ENCODE peak calls at places on chromosomes 16 and 17, in seven cellular contexts. M, R, C, S, V, I and Z are unnamed samples.

GRCh38 chr17:77212081-77212832 is 71.5 kb downstream of the SEC14L1 start:
- DNase-seq in S (no peak), M (no peak), R (no peak), C (no peak), I (no peak), V (peak; percentile 77), Z (no peak)

GRCh38 chr17:12316021-12316420 is 295.3 kb downstream of the MAP2K4 start:
- DNase-seq in M (no peak), S (no peak), I (no peak), C (no peak), V (no peak), R (no peak), Z (no peak)

GRCh38 chr16:4175849-4176248 is 59.6 kb upstream of the ADCY9 start:
- DNase-seq in C (no peak), V (no peak), S (no peak), R (no peak), M (no peak), I (no peak), Z (no peak)

GRCh38 chr17:12883472-12883871 is 94.2 kb downstream of the ARHGAP44 start:
- DNase-seq in R (no peak), S (no peak), C (no peak), I (no peak), V (no peak), M (no peak), Z (no peak)

GRCh38 chr16:48497129-48497528 is 111.9 kb upstream of the SIAH1 start:
- DNase-seq in I (no peak), V (no peak), M (no peak), R (no peak), S (no peak), C (no peak), Z (no peak)

GRCh38 chr17:58615768-58616659 is 75.8 kb downstream of the TEX14 start:
- DNase-seq in V (peak; percentile 71), M (no peak), S (no peak), R (no peak), I (no peak), C (no peak), Z (no peak)

GRCh38 chr17:50028207-50029120 is 27.4 kb upstream of the ITGA3 start:
- DNase-seq in M (no peak), R (peak; percentile 46), C (no peak), S (no peak), V (no peak), I (no peak), Z (peak; percentile 58)

GRCh38 chr16:4142268-4142667 is 26.0 kb upstream of the ADCY9 start:
- DNase-seq in S (no peak), R (no peak), M (no peak), C (no peak), V (peak; percentile 42), I (no peak), Z (no peak)

GRCh38 chr17:76640550-76641380 is 2.8 kb downstream of the ST6GALNAC1 start:
- DNase-seq in I (no peak), V (no peak), R (no peak), S (no peak), C (peak; percentile 56), M (no peak), Z (no peak)

GRCh38 chr17:16971458-16972338 is at the start of gene TNFRSF13B:
- DNase-seq in I (no peak), S (no peak), M (no peak), R (no peak), V (no peak), C (no peak), Z (no peak)

GRCh38 chr17:29158096-29158495 is 22.1 kb downstream of the MYO18A start:
- DNase-seq in I (no peak), S (no peak), M (no peak), V (no peak), R (no peak), C (no peak), Z (no peak)

GRCh38 chr16:20484726-20485125 is 33.4 kb downstream of the ACSM2A start:
- DNase-seq in C (peak; percentile 4), M (no peak), I (peak; percentile 16), R (no peak), S (no peak), V (no peak), Z (no peak)

GRCh38 chr16:27959914-27960313 is 103.6 kb downstream of the GSG1L start:
- DNase-seq in R (no peak), I (no peak), C (peak; percentile 34), S (no peak), V (no peak), M (no peak), Z (no peak)

GRCh38 chr17:69710926-69711325 is 296.4 kb downstream of the MAP2K6 start:
- DNase-seq in I (no peak), R (no peak), V (no peak), M (no peak), C (no peak), S (no peak), Z (no peak)

GRCh38 chr16:56749806-56750491 is 20.0 kb downstream of the NUP93 start:
- DNase-seq in C (no peak), M (no peak), V (no peak), S (no peak), R (no peak), I (no peak), Z (no peak)

GRCh38 chr17:76076100-76076764 is 1.7 kb downstream of the GALR2 start:
- DNase-seq in M (no peak), C (no peak), V (no peak), S (no peak), I (no peak), R (peak; percentile 64), Z (no peak)

DNA sequence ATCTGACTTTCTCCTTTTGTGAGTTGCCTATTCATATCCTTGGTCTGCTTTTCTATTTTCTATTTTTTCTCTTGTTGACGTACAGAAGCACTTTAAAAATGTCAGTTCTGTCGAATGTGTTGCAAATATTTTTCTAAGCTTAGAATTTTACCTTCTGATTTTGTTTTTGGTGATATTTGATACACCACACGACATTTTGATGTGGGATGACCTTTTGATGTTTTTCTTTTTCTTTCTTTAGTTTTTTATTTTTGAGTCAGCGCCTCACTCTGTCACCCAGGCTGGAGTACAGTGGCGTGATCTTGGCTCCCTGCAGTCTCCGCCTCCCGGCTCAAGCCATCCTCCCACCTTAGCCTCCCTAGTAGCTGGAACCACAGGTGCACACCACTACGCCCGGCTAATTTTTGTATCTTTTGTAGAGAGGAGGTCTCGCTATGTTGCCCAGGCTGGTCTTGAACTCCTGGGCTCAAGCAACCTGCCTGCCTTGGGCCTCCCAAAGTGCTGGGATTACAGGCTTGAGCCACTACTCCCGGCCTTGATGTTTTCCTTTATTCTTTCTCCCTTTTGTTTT is 39.6 kb downstream of the WSB1 start:
- DNase-seq in S (no peak), C (no peak), R (no peak), I (no peak), V (no peak), M (no peak), Z (no peak)
- TF ChIP-seq JUND in S (no peak), C (no peak), R (no peak), I (no peak), V (no peak), M (no peak), Z (no peak)

DNA sequence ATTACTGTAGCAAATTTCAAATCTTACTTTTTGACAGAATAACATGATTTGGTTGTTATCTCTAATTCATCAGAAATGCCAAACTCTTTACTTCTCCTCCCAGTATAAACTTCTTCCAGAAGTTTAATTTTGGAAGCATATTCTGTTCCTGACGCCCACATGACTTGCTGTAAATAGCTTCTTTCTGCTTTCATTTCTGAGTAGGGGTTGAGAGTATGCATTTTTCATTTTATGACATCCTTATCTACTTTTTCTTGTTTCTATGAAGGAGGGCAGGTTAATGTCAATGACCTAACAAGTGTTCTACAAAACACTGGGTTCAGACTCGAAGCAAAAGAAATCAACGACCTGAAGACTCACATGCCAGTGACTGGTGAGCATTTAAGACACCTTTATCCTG is 36.6 kb upstream of the EFCAB3 start:
- DNase-seq in M (no peak), S (no peak), R (no peak), V (no peak), C (no peak), I (no peak), Z (no peak)
- TF ChIP-seq JUND in M (no peak), S (no peak), R (no peak), V (no peak), C (no peak), I (no peak), Z (no peak)

GRCh38 chr17:80931421-80932265 is 60.0 kb upstream of the CHMP6 start:
- DNase-seq in S (peak; percentile 34), V (no peak), R (no peak), I (no peak), C (no peak), M (peak; percentile 12), Z (no peak)
- TF ChIP-seq JUND in S (no peak), V (no peak), R (no peak), I (no peak), C (no peak), M (no peak), Z (no peak)

GRCh38 chr16:84195201-84196093 is 4.5 kb downstream of the ADAD2 start:
- DNase-seq in S (no peak), M (no peak), R (no peak), C (no peak), V (no peak), I (no peak), Z (no peak)

GRCh38 chr16:84196101-84196500 is 5.1 kb downstream of the ADAD2 start:
- DNase-seq in M (no peak), I (no peak), V (no peak), S (no peak), C (no peak), R (no peak), Z (no peak)

GRCh38 chr16:84194018-84194417 is 3.1 kb downstream of the ADAD2 start:
- DNase-seq in S (no peak), M (no peak), I (no peak), R (no peak), C (no peak), V (no peak), Z (no peak)

GRCh38 chr16:84193480-84193879 is 2.5 kb downstream of the ADAD2 start:
- DNase-seq in V (no peak), M (no peak), S (no peak), I (no peak), C (no peak), R (no peak), Z (no peak)

GRCh38 chr16:84194470-84195200 is 3.7 kb downstream of the ADAD2 start:
- DNase-seq in C (no peak), V (no peak), I (no peak), S (no peak), R (no peak), M (no peak), Z (no peak)
- TF ChIP-seq JUND in C (no peak), V (no peak), I (no peak), S (no peak), R (no peak), M (no peak), Z (no peak)

GRCh38 chr17:64094412-64094811 is 35.5 kb downstream of the ERN1 start:
- DNase-seq in I (no peak), V (no peak), C (no peak), R (no peak), S (no peak), M (no peak), Z (no peak)

GRCh38 chr17:64096037-64096436 is 33.9 kb downstream of the ERN1 start:
- DNase-seq in C (no peak), I (no peak), R (no peak), M (no peak), S (no peak), V (no peak), Z (no peak)

GRCh38 chr17:64099543-64099942 is 30.4 kb downstream of the ERN1 start:
- DNase-seq in M (no peak), S (no peak), I (no peak), R (no peak), C (no peak), V (no peak), Z (no peak)

GRCh38 chr17:64095144-64095882 is 34.6 kb downstream of the ERN1 start:
- DNase-seq in V (no peak), M (peak; percentile 75), C (no peak), I (no peak), R (no peak), S (peak; percentile 7), Z (no peak)

GRCh38 chr17:64097196-64097936 is 32.6 kb downstream of the ERN1 start:
- DNase-seq in V (no peak), M (no peak), R (no peak), S (no peak), I (no peak), C (no peak), Z (no peak)
- TF ChIP-seq JUND in V (no peak), M (no peak), R (no peak), S (no peak), I (no peak), C (no peak), Z (no peak)